ENCODE peak calls at places on chromosomes 12 and 14, in eight cellular contexts. K is HTR-8/SVneo, R is RPMI8226, P is choroid plexus epithelial cell, V is H1, M is KBM-7, Z is amniotic stem cell, D is epithelial cell of proximal tubule. B is an unnamed sample.

GRCh38 chr14:97603201-97603600 is 806.0 kb downstream of the VRK1 start:
- DNase-seq in D (no peak), R (no peak), K (no peak), P (no peak), Z (no peak), V (no peak), M (no peak), B (no peak)

GRCh38 chr14:60510254-60510975 is 1.5 kb downstream of the SIX6 start:
- DNase-seq in D (no peak), V (no peak), R (no peak), K (no peak), P (no peak), M (no peak), Z (no peak), B (no peak)

GRCh38 chr14:68232643-68233055 is 413.1 kb downstream of the RAD51B start:
- DNase-seq in M (no peak), Z (peak; percentile 97), P (peak; percentile 100), K (peak; percentile 96), V (no peak), D (peak; percentile 100), R (peak; percentile 63), B (no peak)

GRCh38 chr12:93783827-93784226 is 106.7 kb downstream of the CRADD start:
- DNase-seq in D (no peak), K (no peak), M (no peak), V (no peak), R (no peak), P (no peak), Z (no peak), B (no peak)

GRCh38 chr12:29282452-29282851 is 98.5 kb downstream of the ERGIC2 start:
- DNase-seq in V (no peak), P (no peak), D (no peak), M (peak; percentile 90), K (no peak), Z (no peak), R (no peak), B (no peak)

GRCh38 chr12:117101953-117102833 is 3.0 kb upstream of the TESC start:
- DNase-seq in K (no peak), M (no peak), D (no peak), Z (no peak), V (no peak), P (no peak), R (no peak), B (no peak)

GRCh38 chr12:31922341-31923062 is 36.7 kb upstream of the RESF1 start:
- DNase-seq in M (peak; percentile 38), Z (no peak), K (no peak), P (peak; percentile 54), D (no peak), R (no peak), V (no peak), B (no peak)

GRCh38 chr12:95623554-95624170 is 72.4 kb upstream of the USP44 start:
- DNase-seq in K (peak; percentile 90), D (peak; percentile 80), M (peak; percentile 63), P (peak; percentile 92), R (peak; percentile 56), V (peak; percentile 81), Z (peak; percentile 69), B (peak; percentile 88)

GRCh38 chr12:32365473-32366064 is 33.8 kb upstream of the FGD4 start:
- DNase-seq in Z (peak; percentile 34), R (peak; percentile 65), K (peak; percentile 37), P (peak; percentile 92), M (peak; percentile 77), D (peak; percentile 37), V (no peak), B (peak; percentile 61)

GRCh38 chr12:58529114-58529665 is 391.1 kb downstream of the LRIG3 start:
- DNase-seq in K (no peak), V (no peak), Z (no peak), P (peak; percentile 79), D (no peak), M (no peak), R (peak; percentile 2), B (no peak)

GRCh38 chr12:75606146-75606545 is 94.7 kb upstream of the KRR1 start:
- DNase-seq in R (no peak), M (no peak), Z (no peak), V (no peak), P (no peak), D (no peak), K (no peak), B (no peak)

GRCh38 chr14:86510503-86510902 is 980.6 kb downstream of the FLRT2 start:
- DNase-seq in D (no peak), V (no peak), M (no peak), P (no peak), K (no peak), R (no peak), Z (no peak), B (no peak)

GRCh38 chr12:69039881-69040280 is 106.9 kb upstream of the CPM start:
- DNase-seq in D (no peak), R (no peak), P (peak; percentile 17), Z (no peak), M (peak; percentile 63), K (no peak), V (no peak), B (no peak)

GRCh38 chr14:56247495-56248087 is 129.4 kb downstream of the PELI2 start:
- DNase-seq in P (peak; percentile 64), M (peak; percentile 14), R (peak; percentile 13), V (no peak), Z (no peak), K (no peak), D (no peak), B (no peak)

GRCh38 chr14:72777636-72778035 is 116.3 kb downstream of the DPF3 start:
- DNase-seq in P (no peak), Z (no peak), R (no peak), K (no peak), D (no peak), V (no peak), M (no peak), B (no peak)

GRCh38 chr14:61462566-61463195 is 141.3 kb downstream of the PRKCH start:
- DNase-seq in D (no peak), P (peak; percentile 88), M (no peak), K (peak; percentile 93), Z (peak; percentile 63), R (peak; percentile 22), V (peak; percentile 45), B (no peak)

B was measured in iPS DF 6.9.